ENCODE peak calls at places on chromosome 6, in six cellular contexts. T is mesenchymal stem cell, F is SK-N-SH, V is fibroblast of lung, L is adipocyte, M is endodermal cell. H is an unnamed sample.

GRCh38 chr6:133467231-133467981 is 226.2 kb downstream of the EYA4 start:
- DNase-seq in T (no peak), F (no peak), V (peak), L (no peak), M (no peak), H (no peak)

GRCh38 chr6:149225946-149226345 is 91.6 kb upstream of the TAB2 start:
- DNase-seq in T (no peak), F (no peak), V (no peak), L (no peak), M (no peak), H (peak)

GRCh38 chr6:161292145-161292544 is 18.3 kb upstream of the AGPAT4 start:
- DNase-seq in T (no peak), F (no peak), V (no peak), L (no peak), M (no peak), H (peak)

GRCh38 chr6:113178349-113178748 is 678.8 kb upstream of the MARCKS start:
- DNase-seq in T (no peak), F (no peak), V (peak), L (no peak), M (no peak), H (no peak)

GRCh38 chr6:118736351-118736750 is 85.0 kb upstream of the CEP85L start:
- DNase-seq in T (no peak), F (no peak), V (no peak), L (no peak), M (no peak), H (no peak)

GRCh38 chr6:69914015-69914485 is 47.7 kb downstream of the COL19A1 start:
- DNase-seq in T (no peak), F (no peak), V (no peak), L (no peak), M (peak), H (peak)

GRCh38 chr6:25002326-25003066 is 66.7 kb upstream of the RIPOR2 start:
- DNase-seq in T (no peak), F (no peak), V (no peak), L (no peak), M (no peak), H (no peak)

GRCh38 chr6:117423754-117424153 is 2.0 kb downstream of the ROS1 start:
- DNase-seq in T (no peak), F (no peak), V (no peak), L (no peak), M (no peak), H (no peak)

GRCh38 chr6:140485740-140486467 is 1111.5 kb upstream of the CITED2 start:
- DNase-seq in T (peak), F (no peak), V (peak), L (peak), M (no peak), H (no peak)

GRCh38 chr6:111642463-111643158 is 36.9 kb upstream of the TRAF3IP2 start:
- DNase-seq in T (peak), F (peak), V (peak), L (peak), M (peak), H (no peak)

GRCh38 chr6:139472341-139473038 is 98.0 kb upstream of the CITED2 start:
- DNase-seq in T (no peak), F (no peak), V (peak), L (no peak), M (no peak), H (no peak)

GRCh38 chr6:163634514-163635171 is 220.1 kb downstream of the QKI start:
- DNase-seq in T (no peak), F (no peak), V (no peak), L (no peak), M (peak), H (no peak)

GRCh38 chr6:155690820-155691219 is 235.2 kb upstream of the NOX3 start:
- DNase-seq in T (no peak), F (no peak), V (no peak), L (no peak), M (no peak), H (no peak)

GRCh38 chr6:25138024-25138696 is 141.0 kb upstream of the CARMIL1 start:
- DNase-seq in T (peak), F (peak), V (peak), L (peak), M (no peak), H (no peak)

GRCh38 chr6:46583081-46583480 is 69.5 kb downstream of the CYP39A1 start:
- DNase-seq in T (no peak), F (no peak), V (no peak), L (peak), M (no peak), H (no peak)

GRCh38 chr6:73451166-73452106 is 661 bp downstream of the CGAS start:
- DNase-seq in T (peak), F (peak), V (peak), L (peak), M (peak), H (peak)

GRCh38 chr6:17207281-17207680 is 73.9 kb upstream of the RBM24 start:
- DNase-seq in T (no peak), F (no peak), V (no peak), L (no peak), M (no peak), H (no peak)

GRCh38 chr6:7805828-7806227 is 79.9 kb downstream of the BMP6 start:
- DNase-seq in T (no peak), F (no peak), V (peak), L (no peak), M (no peak), H (no peak)

GRCh38 chr6:129754750-129755149 is 44.8 kb upstream of the ARHGAP18 start:
- DNase-seq in T (no peak), F (no peak), V (no peak), L (no peak), M (no peak), H (no peak)

GRCh38 chr6:125598422-125598821 is 151.0 kb upstream of the HEY2 start:
- DNase-seq in T (peak), F (no peak), V (peak), L (peak), M (no peak), H (no peak)

GRCh38 chr6:47242483-47243386 is 67.0 kb downstream of the TNFRSF21 start:
- DNase-seq in T (peak), F (peak), V (peak), L (peak), M (no peak), H (peak)

GRCh38 chr6:111711989-111712388 is 106.3 kb upstream of the TRAF3IP2 start:
- DNase-seq in T (no peak), F (no peak), V (no peak), L (no peak), M (no peak), H (no peak)

GRCh38 chr6:168934856-168935627 is 318.6 kb downstream of the THBS2 start:
- DNase-seq in T (no peak), F (no peak), V (no peak), L (peak), M (peak), H (no peak)

GRCh38 chr6:131954775-131955107 is 3.6 kb upstream of the CCN2 start:
- DNase-seq in T (peak), F (no peak), V (peak), L (peak), M (no peak), H (no peak)

GRCh38 chr6:20661721-20662120 is 127.5 kb downstream of the CDKAL1 start:
- DNase-seq in T (no peak), F (peak), V (peak), L (peak), M (no peak), H (no peak)

GRCh38 chr6:140203611-140204553 is 829.4 kb upstream of the CITED2 start:
- DNase-seq in T (peak), F (no peak), V (peak), L (peak), M (no peak), H (no peak)

GRCh38 chr6:139663996-139664395 is 289.5 kb upstream of the CITED2 start:
- DNase-seq in T (no peak), F (no peak), V (no peak), L (no peak), M (no peak), H (no peak)

GRCh38 chr6:37544530-37544929 is 44.8 kb upstream of the CCDC167 start:
- DNase-seq in T (no peak), F (no peak), V (no peak), L (no peak), M (no peak), H (no peak)

GRCh38 chr6:138654715-138655634 is 118.6 kb upstream of the CCDC28A start:
- DNase-seq in T (peak), F (no peak), V (peak), L (peak), M (no peak), H (no peak)

GRCh38 chr6:144219056-144219685 is 66.0 kb upstream of the UTRN start:
- DNase-seq in T (peak), F (peak), V (peak), L (peak), M (no peak), H (peak)

GRCh38 chr6:7868926-7869325 is 41.7 kb downstream of the TXNDC5 start:
- DNase-seq in T (no peak), F (no peak), V (no peak), L (no peak), M (no peak), H (peak)

GRCh38 chr6:16236648-16237199 is 1.7 kb upstream of the GMPR start:
- DNase-seq in T (peak), F (no peak), V (peak), L (peak), M (no peak), H (no peak)

GRCh38 chr6:163640641-163641040 is 226.1 kb downstream of the QKI start:
- DNase-seq in T (no peak), F (no peak), V (no peak), L (no peak), M (no peak), H (no peak)

GRCh38 chr6:57262901-57263694 is 41.0 kb upstream of the RAB23 start:
- DNase-seq in T (peak), F (no peak), V (peak), L (peak), M (no peak), H (no peak)

GRCh38 chr6:77440206-77440976 is 22.9 kb downstream of the HTR1B start:
- DNase-seq in T (no peak), F (no peak), V (no peak), L (no peak), M (no peak), H (no peak)

GRCh38 chr6:89436226-89436625 is 3.3 kb downstream of the ANKRD6 start:
- DNase-seq in T (no peak), F (no peak), V (peak), L (peak), M (no peak), H (no peak)

GRCh38 chr6:89430563-89430962 is 2.4 kb upstream of the ANKRD6 start:
- DNase-seq in T (no peak), F (no peak), V (peak), L (no peak), M (peak), H (peak)

GRCh38 chr6:89434954-89435353 is 2.0 kb downstream of the ANKRD6 start:
- DNase-seq in T (no peak), F (no peak), V (no peak), L (no peak), M (no peak), H (no peak)

GRCh38 chr6:89432875-89433636 is at the start of gene ANKRD6:
- DNase-seq in T (peak), F (peak), V (peak), L (peak), M (peak), H (peak)

DNA sequence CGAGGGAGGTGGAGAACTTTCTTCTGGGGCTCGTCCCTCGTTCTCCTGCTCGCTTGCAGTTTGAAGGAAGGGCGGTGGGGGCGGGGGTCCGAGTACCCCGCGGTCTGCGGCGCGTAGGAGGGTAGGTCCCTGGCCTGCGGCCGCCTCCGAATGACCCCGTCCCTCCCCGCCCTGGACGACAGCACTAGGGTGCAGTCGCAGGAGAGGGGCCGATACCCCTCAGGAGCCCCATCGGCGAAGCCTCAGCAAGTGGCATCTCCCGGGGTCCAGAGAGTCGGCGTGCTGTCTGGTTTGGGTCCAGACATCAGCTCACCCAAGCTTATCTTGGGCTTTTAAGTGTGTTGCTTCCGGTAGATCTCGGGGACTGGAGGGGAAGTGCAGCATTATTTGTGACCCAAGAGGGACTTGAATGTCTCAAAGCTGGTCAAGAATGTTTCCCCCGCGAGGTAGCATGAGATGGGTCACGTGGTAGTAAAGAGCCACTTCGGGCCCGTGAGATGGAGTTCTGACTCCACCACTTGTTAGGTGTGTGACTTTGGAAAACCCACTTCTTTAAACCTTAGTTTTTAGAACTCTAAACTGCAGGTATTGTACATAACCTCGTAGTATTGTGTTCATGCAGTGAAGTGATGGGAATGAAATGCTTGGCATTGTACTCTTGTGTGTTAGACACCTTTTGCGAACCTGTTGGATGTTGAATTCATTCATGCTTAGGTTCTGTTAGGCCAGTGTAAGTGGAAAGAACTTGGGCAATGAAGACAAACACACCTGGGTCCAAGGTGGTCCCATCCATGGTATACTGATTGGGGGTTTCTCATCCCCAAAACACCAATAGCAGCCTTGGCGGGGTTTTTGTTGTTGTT is 916 bp downstream of the ANKRD6 start:
- DNase-seq in T (no peak), F (no peak), V (no peak), L (peak), M (peak), H (peak)
- H3K9ac ChIP-seq in T (peak), F (peak), V (no peak), L (peak), M (peak), H (peak)

GRCh38 chr6:34671801-34672656 is 24.5 kb downstream of the ILRUN start:
- DNase-seq in T (peak), F (no peak), V (peak), L (peak), M (no peak), H (no peak)
- H3K9ac ChIP-seq in T (peak), F (no peak), V (no peak), L (peak), M (no peak), H (no peak)

GRCh38 chr6:4607793-4608192 is 168.4 kb upstream of the CDYL start:
- DNase-seq in T (peak), F (no peak), V (no peak), L (no peak), M (no peak), H (no peak)
- H3K9ac ChIP-seq in T (peak), F (no peak), V (no peak), L (no peak), M (no peak), H (no peak)

DNA sequence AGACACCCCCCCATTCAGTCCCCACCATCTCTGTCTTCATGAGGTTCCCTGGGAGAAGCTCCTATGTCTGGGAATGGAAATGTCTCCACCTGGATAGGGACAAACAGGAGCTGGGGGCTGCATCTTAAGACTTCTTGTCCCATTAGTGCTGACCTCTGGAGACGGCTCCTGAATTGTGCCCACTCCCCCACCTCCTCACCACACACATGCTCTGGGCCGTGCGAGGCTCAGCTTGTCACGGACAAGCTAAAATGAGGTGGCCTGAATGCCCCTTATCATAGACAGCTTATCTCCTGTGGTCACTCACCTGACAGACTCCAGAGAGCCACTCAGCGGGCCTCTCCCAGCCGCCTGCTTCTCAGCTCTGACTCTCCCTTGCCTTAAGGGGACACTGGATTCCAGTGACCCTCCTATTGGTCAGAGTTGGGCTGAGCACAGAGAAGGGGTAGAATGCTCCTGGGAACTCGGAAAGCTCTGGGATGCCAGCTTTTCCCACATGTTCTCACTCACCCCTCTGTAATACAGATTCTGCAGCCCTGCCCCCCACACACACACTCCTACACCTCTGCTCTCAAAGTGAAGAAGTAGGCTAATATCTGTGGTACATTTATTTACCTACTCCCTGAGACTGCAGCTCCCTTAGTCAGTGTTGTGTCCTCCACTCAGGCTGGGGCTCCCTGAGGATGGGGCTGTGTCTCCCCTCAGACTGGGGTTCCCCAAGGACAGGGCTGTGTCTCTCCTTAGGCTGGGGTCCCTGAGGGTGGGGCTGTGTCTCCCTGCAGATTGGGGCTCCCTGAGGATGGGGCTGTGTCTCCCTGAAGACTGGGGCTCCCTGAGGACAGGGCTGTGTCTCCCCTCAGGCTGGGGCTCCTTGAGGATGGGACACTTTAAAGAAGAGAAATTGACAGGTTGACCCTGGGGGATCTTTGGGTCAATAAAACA is 167.5 kb downstream of the VEGFA start:
- DNase-seq in T (no peak), F (peak), V (no peak), L (no peak), M (peak), H (no peak)
- H3K9ac ChIP-seq in T (no peak), F (no peak), V (no peak), L (no peak), M (no peak), H (no peak)

H was measured in neural progenitor cell.